ENCODE peak calls at places on chromosomes 12 and 14, in six cellular contexts. Z is H1, F is HL-60, S is stomach, I is BE2C, C is AG04450. N is an unnamed sample.

GRCh38 chr12:50218386-50218785 is 51.2 kb upstream of the CERS5 start:
- DNase-seq in I (no peak), F (no peak), C (no peak), Z (no peak), S (no peak), N (peak)

GRCh38 chr12:50215033-50215432 is 47.9 kb upstream of the CERS5 start:
- DNase-seq in Z (no peak), F (no peak), I (no peak), C (no peak), S (no peak), N (peak)

GRCh38 chr14:72948481-72949138 is 22.3 kb downstream of the DCAF4 start:
- DNase-seq in Z (peak), I (peak), S (peak), F (no peak), C (peak), N (peak)

GRCh38 chr14:57991353-57991752 is 125.5 kb upstream of the SLC35F4 start:
- DNase-seq in C (no peak), I (no peak), S (no peak), Z (no peak), F (no peak), N (no peak)

GRCh38 chr14:33542338-33543290 is 408.3 kb downstream of the EGLN3 start:
- DNase-seq in C (no peak), S (no peak), I (no peak), Z (no peak), F (no peak), N (no peak)

GRCh38 chr14:73850940-73851339 is 691 bp upstream of the PTGR2 start:
- DNase-seq in C (no peak), F (no peak), S (no peak), Z (no peak), I (no peak), N (peak)

GRCh38 chr12:94721173-94721572 is 70.8 kb upstream of the TMCC3 start:
- DNase-seq in F (no peak), S (no peak), I (no peak), C (no peak), Z (no peak), N (no peak)

GRCh38 chr12:124527861-124528561 is 39.4 kb downstream of the NCOR2 start:
- DNase-seq in S (no peak), I (peak), Z (no peak), F (no peak), C (no peak), N (peak)

GRCh38 chr12:61072717-61073116 is 1187.5 kb upstream of the USP15 start:
- DNase-seq in Z (no peak), F (no peak), C (no peak), I (no peak), S (no peak), N (no peak)

GRCh38 chr12:26287666-26288408 is 92.5 kb downstream of the SSPN start:
- DNase-seq in F (no peak), S (peak), I (no peak), C (no peak), Z (no peak), N (peak)

GRCh38 chr12:10716704-10717315 is 6.3 kb downstream of the YBX3 start:
- DNase-seq in I (no peak), S (peak), C (peak), Z (no peak), F (no peak), N (peak)

GRCh38 chr14:72024043-72024407 is 91.8 kb downstream of the RGS6 start:
- DNase-seq in Z (peak), S (peak), C (no peak), I (peak), F (peak), N (peak)

GRCh38 chr12:79643821-79644220 is 46.9 kb downstream of the PAWR start:
- DNase-seq in S (no peak), C (no peak), I (no peak), Z (no peak), F (no peak), N (no peak)

GRCh38 chr12:4268549-4269181 is 4.9 kb upstream of the CCND2 start:
- DNase-seq in S (no peak), Z (no peak), C (no peak), F (no peak), I (no peak), N (no peak)

GRCh38 chr12:105433804-105434203 is 103.3 kb downstream of the C12orf75 start:
- DNase-seq in C (no peak), S (no peak), I (no peak), F (no peak), Z (no peak), N (peak)

GRCh38 chr14:20501346-20501745 is 4.0 kb upstream of the RNASE10 start:
- DNase-seq in C (no peak), Z (no peak), F (no peak), S (no peak), I (no peak), N (peak)

GRCh38 chr12:79635676-79636075 is 55.1 kb downstream of the PAWR start:
- DNase-seq in S (no peak), C (no peak), F (no peak), Z (no peak), I (no peak), N (peak)

GRCh38 chr12:130517588-130517987 is 179.9 kb downstream of the PIWIL1 start:
- DNase-seq in F (no peak), I (no peak), C (no peak), S (no peak), Z (no peak), N (no peak)

GRCh38 chr12:30754383-30754749 is 385 bp downstream of the CAPRIN2 start:
- DNase-seq in F (no peak), Z (no peak), S (no peak), C (no peak), I (no peak), N (no peak)

GRCh38 chr12:89975578-89975977 is 266.9 kb upstream of the ATP2B1 start:
- DNase-seq in Z (no peak), I (no peak), F (no peak), S (no peak), C (no peak), N (no peak)

GRCh38 chr12:104652910-104653309 is 196.2 kb downstream of the CHST11 start:
- DNase-seq in F (peak), Z (no peak), S (no peak), I (no peak), C (no peak), N (no peak)

GRCh38 chr12:80469681-80470080 is 25.6 kb downstream of the PTPRQ start:
- DNase-seq in S (no peak), F (no peak), Z (no peak), C (no peak), I (no peak), N (peak)

GRCh38 chr14:102831163-102831804 is 54.0 kb downstream of the TRAF3 start:
- DNase-seq in I (no peak), F (no peak), Z (no peak), S (no peak), C (no peak), N (no peak)

GRCh38 chr14:66009104-66009503 is 477.1 kb upstream of the CCDC196 start:
- DNase-seq in S (no peak), C (no peak), Z (no peak), F (no peak), I (no peak), N (peak)

GRCh38 chr14:99239661-99240092 is 32.3 kb downstream of the BCL11B start:
- DNase-seq in C (no peak), F (no peak), Z (no peak), S (no peak), I (no peak), N (no peak)

GRCh38 chr14:26765768-26766550 is 168.1 kb upstream of the NOVA1 start:
- DNase-seq in S (no peak), Z (no peak), F (no peak), I (no peak), C (no peak), N (peak)

GRCh38 chr12:114671664-114672476 is 12.1 kb downstream of the TBX3 start:
- DNase-seq in I (peak), Z (peak), F (no peak), C (no peak), S (no peak), N (peak)

GRCh38 chr12:114671321-114671663 is 12.7 kb downstream of the TBX3 start:
- DNase-seq in C (no peak), Z (no peak), F (no peak), I (peak), S (no peak), N (no peak)

GRCh38 chr12:114672817-114673168 is 11.2 kb downstream of the TBX3 start:
- DNase-seq in Z (no peak), I (no peak), F (no peak), C (no peak), S (no peak), N (no peak)

GRCh38 chr12:114674201-114675047 is 9.6 kb downstream of the TBX3 start:
- DNase-seq in S (no peak), F (no peak), I (peak), C (no peak), Z (peak), N (no peak)

DNA sequence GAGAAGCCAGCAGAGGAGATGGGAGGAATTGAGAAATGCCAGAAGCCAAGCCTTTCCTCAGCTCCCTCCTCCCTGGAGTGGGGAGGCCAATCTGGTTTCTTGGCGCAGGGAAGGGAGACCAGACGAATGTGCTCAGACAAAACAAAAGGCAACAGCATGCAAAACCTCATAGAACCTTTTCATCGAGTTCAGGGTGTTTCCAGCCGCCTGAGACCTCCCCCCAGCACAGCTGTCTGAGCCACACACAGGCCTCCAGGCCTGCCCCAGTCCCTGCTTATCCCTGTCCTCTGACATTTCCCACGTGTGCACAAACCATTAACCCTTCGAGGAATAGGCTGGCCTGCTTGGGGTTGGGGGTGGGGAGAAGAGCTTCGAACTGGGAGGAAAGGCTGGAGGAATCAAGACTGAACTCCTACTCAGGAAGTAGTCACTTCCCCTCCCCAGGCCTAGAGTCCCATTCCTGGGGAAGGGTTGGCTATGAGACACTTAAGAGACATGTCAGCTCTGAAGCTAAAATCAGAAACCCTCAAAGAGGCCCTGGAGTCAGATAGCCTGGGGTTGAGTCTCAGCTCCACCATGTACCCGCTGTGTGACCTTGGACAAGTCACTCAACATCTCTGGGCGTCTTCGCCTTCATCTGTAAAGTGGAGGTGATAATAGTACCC is 10.7 kb downstream of the TBX3 start:
- DNase-seq in Z (peak), C (peak), I (peak), S (no peak), F (no peak), N (peak)
- TF ChIP-seq CTCF in Z (no peak), C (no peak), I (no peak), S (no peak), F (no peak), N (no peak)

GRCh38 chr12:115584156-115584555 is 693.3 kb downstream of the MED13L start:
- DNase-seq in C (no peak), S (no peak), I (peak), F (no peak), Z (no peak), N (no peak)

GRCh38 chr12:115583591-115583990 is 693.9 kb downstream of the MED13L start:
- DNase-seq in F (no peak), C (no peak), Z (no peak), I (no peak), S (no peak), N (no peak)
- H3K4me3 ChIP-seq in F (no peak), C (no peak), Z (no peak), I (no peak), S (no peak), N (no peak)

GRCh38 chr14:21999400-21999799 is 325.8 kb upstream of the OR4E1 start:
- DNase-seq in Z (no peak), C (no peak), S (no peak), I (no peak), F (no peak), N (no peak)

GRCh38 chr14:22008098-22008412 is 334.4 kb upstream of the OR4E1 start:
- DNase-seq in I (no peak), C (no peak), S (no peak), F (no peak), Z (no peak), N (no peak)

GRCh38 chr14:22007278-22008097 is 333.9 kb upstream of the OR4E1 start:
- DNase-seq in Z (no peak), C (no peak), F (no peak), S (no peak), I (no peak), N (no peak)

GRCh38 chr14:22003471-22003870 is 329.9 kb upstream of the OR4E1 start:
- DNase-seq in S (no peak), Z (no peak), F (no peak), I (no peak), C (no peak), N (no peak)

DNA sequence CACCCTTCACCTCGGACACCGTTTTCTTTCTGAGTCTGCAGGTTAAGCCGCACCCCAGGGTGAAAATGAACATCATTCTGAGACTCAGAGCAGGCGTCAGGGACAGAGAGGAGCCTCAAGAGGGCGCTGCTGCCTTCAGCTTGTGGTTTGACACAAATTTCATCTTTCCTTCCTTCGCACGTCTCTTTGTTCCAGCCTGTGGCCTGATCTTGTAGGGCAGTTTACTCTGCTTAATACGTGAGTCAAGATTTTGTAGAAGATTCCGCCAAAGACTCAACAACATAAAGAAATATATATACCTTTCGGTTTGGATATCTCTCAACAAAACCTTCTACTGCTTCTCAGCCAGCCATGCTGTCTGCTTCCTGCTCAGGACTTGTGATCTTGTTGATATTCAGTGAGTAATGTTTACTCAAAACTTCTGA is 329.3 kb upstream of the OR4E1 start:
- DNase-seq in S (no peak), I (peak), Z (peak), C (no peak), F (no peak), N (no peak)
- TF ChIP-seq CTCF in S (no peak), I (peak), Z (peak), C (peak), F (peak), N (no peak)

GRCh38 chr14:95520346-95520745 is 3.9 kb upstream of the SYNE3 start:
- DNase-seq in Z (no peak), I (no peak), C (no peak), F (no peak), S (no peak), N (no peak)
- H3K4me3 ChIP-seq in Z (no peak), I (no peak), C (no peak), F (no peak), S (no peak), N (no peak)

GRCh38 chr14:55200646-55201045 is 9.3 kb upstream of the DLGAP5 start:
- DNase-seq in S (no peak), F (no peak), Z (no peak), C (no peak), I (no peak), N (no peak)
- TF ChIP-seq CTCF in S (no peak), F (no peak), Z (no peak), C (no peak), I (no peak), N (no peak)

GRCh38 chr12:45232146-45232731 is 16.3 kb downstream of the ANO6 start:
- DNase-seq in Z (no peak), F (no peak), C (no peak), I (no peak), S (no peak), N (no peak)
- H3K4me3 ChIP-seq in Z (no peak), F (no peak), C (no peak), I (no peak), S (no peak), N (no peak)